ENCODE peak calls at places on chromosomes 11 and 22, in six cellular contexts. One of them, this sample, is unnamed.
A peak's percentile ranks its signal among the peaks of the same experiment; 100 is the strongest.

GRCh38 chr11:76811259-76811658 is 28.1 kb downstream of the TSKU start:
- DNase-seq in LoVo: no peak
- DNase-seq in neural progenitor cell: no peak
- DNase-seq in bronchial epithelial cell: no peak
- DNase-seq in kidney tubule cell: no peak
- DNase-seq in ELR: no peak
- DNase-seq in this sample: no peak

GRCh38 chr22:26172389-26172990 is 3.2 kb downstream of the SEZ6L start:
- DNase-seq in ELR: peak; percentile 36
- DNase-seq in kidney tubule cell: peak; percentile 50
- DNase-seq in neural progenitor cell: peak; percentile 82
- DNase-seq in bronchial epithelial cell: peak; percentile 30
- DNase-seq in LoVo: peak; percentile 49
- DNase-seq in this sample: peak; percentile 6

GRCh38 chr11:43969543-43969942 is 27.1 kb downstream of the C11orf96 start:
- DNase-seq in ELR: no peak
- DNase-seq in neural progenitor cell: no peak
- DNase-seq in kidney tubule cell: no peak
- DNase-seq in LoVo: no peak
- DNase-seq in bronchial epithelial cell: no peak
- DNase-seq in this sample: no peak

GRCh38 chr11:6269994-6270393 is 10.4 kb downstream of the CCKBR start:
- DNase-seq in LoVo: no peak
- DNase-seq in bronchial epithelial cell: no peak
- DNase-seq in ELR: no peak
- DNase-seq in kidney tubule cell: no peak
- DNase-seq in neural progenitor cell: peak; percentile 10
- DNase-seq in this sample: no peak

GRCh38 chr11:117510646-117511045 is 183.0 kb downstream of the CEP164 start:
- DNase-seq in neural progenitor cell: no peak
- DNase-seq in bronchial epithelial cell: no peak
- DNase-seq in ELR: no peak
- DNase-seq in LoVo: no peak
- DNase-seq in kidney tubule cell: no peak
- DNase-seq in this sample: no peak

GRCh38 chr11:102472127-102472526 is 19.6 kb upstream of the TMEM123 start:
- DNase-seq in bronchial epithelial cell: no peak
- DNase-seq in kidney tubule cell: no peak
- DNase-seq in LoVo: no peak
- DNase-seq in neural progenitor cell: no peak
- DNase-seq in ELR: no peak
- DNase-seq in this sample: no peak

GRCh38 chr22:26339755-26340154 is 89.3 kb upstream of the ASPHD2 start:
- DNase-seq in kidney tubule cell: no peak
- DNase-seq in bronchial epithelial cell: no peak
- DNase-seq in neural progenitor cell: no peak
- DNase-seq in ELR: no peak
- DNase-seq in LoVo: no peak
- DNase-seq in this sample: no peak

GRCh38 chr22:50542416-50542927 is 3.2 kb upstream of the KLHDC7B start:
- DNase-seq in ELR: peak; percentile 44
- DNase-seq in bronchial epithelial cell: peak; percentile 78
- DNase-seq in neural progenitor cell: no peak
- DNase-seq in LoVo: no peak
- DNase-seq in kidney tubule cell: no peak
- DNase-seq in this sample: no peak

GRCh38 chr11:125423247-125423849 is 72.7 kb downstream of the FEZ1 start:
- DNase-seq in kidney tubule cell: peak; percentile 20
- DNase-seq in ELR: peak; percentile 17
- DNase-seq in LoVo: peak; percentile 8
- DNase-seq in neural progenitor cell: no peak
- DNase-seq in bronchial epithelial cell: peak; percentile 13
- DNase-seq in this sample: no peak

GRCh38 chr11:111101836-111102235 is 143.7 kb upstream of the POU2AF2 start:
- DNase-seq in LoVo: no peak
- DNase-seq in kidney tubule cell: no peak
- DNase-seq in neural progenitor cell: no peak
- DNase-seq in ELR: no peak
- DNase-seq in bronchial epithelial cell: no peak
- DNase-seq in this sample: no peak

GRCh38 chr22:24521791-24522245 is 26.7 kb downstream of the UPB1 start:
- DNase-seq in LoVo: peak; percentile 69
- DNase-seq in ELR: peak; percentile 78
- DNase-seq in bronchial epithelial cell: peak; percentile 87
- DNase-seq in kidney tubule cell: peak; percentile 89
- DNase-seq in neural progenitor cell: peak; percentile 75
- DNase-seq in this sample: no peak

GRCh38 chr11:66974724-66975402 is at the start of gene C11orf86:
- DNase-seq in kidney tubule cell: peak; percentile 32
- DNase-seq in ELR: no peak
- DNase-seq in neural progenitor cell: no peak
- DNase-seq in LoVo: peak; percentile 24
- DNase-seq in bronchial epithelial cell: no peak
- DNase-seq in this sample: no peak

GRCh38 chr11:45347343-45347742 is 61.2 kb upstream of the SYT13 start:
- DNase-seq in ELR: no peak
- DNase-seq in kidney tubule cell: no peak
- DNase-seq in LoVo: no peak
- DNase-seq in bronchial epithelial cell: no peak
- DNase-seq in neural progenitor cell: peak; percentile 42
- DNase-seq in this sample: no peak

GRCh38 chr11:47946682-47947575 is 33.4 kb upstream of the PTPRJ start:
- DNase-seq in LoVo: peak; percentile 91
- DNase-seq in kidney tubule cell: peak; percentile 99
- DNase-seq in bronchial epithelial cell: peak; percentile 98
- DNase-seq in ELR: peak; percentile 98
- DNase-seq in neural progenitor cell: no peak
- DNase-seq in this sample: no peak

GRCh38 chr22:19970479-19971275 is 29.1 kb upstream of the TXNRD2 start:
- DNase-seq in kidney tubule cell: peak; percentile 56
- DNase-seq in bronchial epithelial cell: peak; percentile 35
- DNase-seq in neural progenitor cell: peak; percentile 80
- DNase-seq in LoVo: peak; percentile 33
- DNase-seq in ELR: peak; percentile 70
- DNase-seq in this sample: peak; percentile 79

GRCh38 chr22:27220349-27220748 is 563.0 kb downstream of the MIAT start:
- DNase-seq in ELR: peak; percentile 64
- DNase-seq in kidney tubule cell: peak; percentile 90
- DNase-seq in neural progenitor cell: no peak
- DNase-seq in LoVo: no peak
- DNase-seq in bronchial epithelial cell: peak; percentile 76
- DNase-seq in this sample: no peak

GRCh38 chr11:19524171-19524671 is 188.4 kb upstream of the NAV2 start:
- DNase-seq in LoVo: no peak
- DNase-seq in bronchial epithelial cell: no peak
- DNase-seq in ELR: no peak
- DNase-seq in neural progenitor cell: no peak
- DNase-seq in kidney tubule cell: no peak
- DNase-seq in this sample: no peak

GRCh38 chr11:44817207-44817944 is 90.6 kb downstream of the TSPAN18 start:
- DNase-seq in bronchial epithelial cell: no peak
- DNase-seq in kidney tubule cell: peak; percentile 90
- DNase-seq in LoVo: no peak
- DNase-seq in ELR: peak; percentile 35
- DNase-seq in neural progenitor cell: no peak
- DNase-seq in this sample: no peak

This sample was measured in memory B cell.